ENCODE peak calls at places on chromosomes 12 and 14, in eight cellular contexts. Z, A, N, H, F, P, D and M are unnamed samples.

GRCh38 chr14:67541448-67542387 is 8.6 kb downstream of the PLEKHH1 start:
- DNase-seq in Z (peak), A (no peak), N (no peak), H (no peak), F (no peak), P (no peak), D (no peak), M (no peak)

GRCh38 chr14:104739546-104740516 is 13.1 kb upstream of the SIVA1 start:
- DNase-seq in Z (no peak), A (no peak), N (no peak), H (no peak), F (no peak), P (no peak), D (no peak), M (no peak)

GRCh38 chr12:43090981-43091380 is 461.0 kb downstream of the ADAMTS20 start:
- DNase-seq in Z (no peak), A (no peak), N (no peak), H (no peak), F (no peak), P (no peak), D (no peak), M (no peak)

GRCh38 chr12:113425960-113426453 is 3.8 kb downstream of the SDSL start:
- DNase-seq in Z (no peak), A (no peak), N (no peak), H (no peak), F (no peak), P (no peak), D (no peak), M (no peak)

GRCh38 chr14:91140672-91141071 is 26.8 kb downstream of the DGLUCY start:
- DNase-seq in Z (no peak), A (no peak), N (peak), H (no peak), F (no peak), P (no peak), D (peak), M (no peak)

GRCh38 chr14:92635031-92635430 is 113.4 kb downstream of the LGMN start:
- DNase-seq in Z (no peak), A (no peak), N (peak), H (no peak), F (no peak), P (no peak), D (no peak), M (no peak)

GRCh38 chr14:61103541-61104339 is 122.7 kb downstream of the SLC38A6 start:
- DNase-seq in Z (peak), A (no peak), N (no peak), H (no peak), F (no peak), P (peak), D (peak), M (no peak)

GRCh38 chr12:13187399-13187798 is 9.1 kb upstream of the EMP1 start:
- DNase-seq in Z (peak), A (no peak), N (no peak), H (no peak), F (no peak), P (no peak), D (no peak), M (no peak)

GRCh38 chr14:100866666-100867630 is 36.6 kb downstream of the RTL1 start:
- DNase-seq in Z (peak), A (no peak), N (no peak), H (no peak), F (no peak), P (no peak), D (no peak), M (no peak)

GRCh38 chr12:83173250-83173649 is 486.5 kb downstream of the TMTC2 start:
- DNase-seq in Z (no peak), A (no peak), N (no peak), H (no peak), F (no peak), P (no peak), D (no peak), M (no peak)

GRCh38 chr12:130382818-130383217 is 45.1 kb downstream of the PIWIL1 start:
- DNase-seq in Z (no peak), A (no peak), N (no peak), H (no peak), F (no peak), P (no peak), D (no peak), M (no peak)

GRCh38 chr12:2267624-2268477 is 215.1 kb downstream of the CACNA1C start:
- DNase-seq in Z (peak), A (no peak), N (no peak), H (no peak), F (no peak), P (no peak), D (peak), M (no peak)

GRCh38 chr12:10358131-10358530 is 31.7 kb downstream of the KLRK1 start:
- DNase-seq in Z (no peak), A (no peak), N (no peak), H (no peak), F (no peak), P (no peak), D (no peak), M (no peak)

GRCh38 chr14:33512201-33512600 is 438.7 kb downstream of the EGLN3 start:
- DNase-seq in Z (no peak), A (no peak), N (no peak), H (no peak), F (no peak), P (no peak), D (peak), M (no peak)

GRCh38 chr14:75307700-75308379 is 29.2 kb downstream of the FOS start:
- DNase-seq in Z (peak), A (peak), N (peak), H (peak), F (peak), P (peak), D (peak), M (peak)

GRCh38 chr12:56996793-56997545 is 9.4 kb downstream of the ZBTB39 start:
- DNase-seq in Z (peak), A (no peak), N (no peak), H (no peak), F (no peak), P (peak), D (no peak), M (no peak)

GRCh38 chr12:12902036-12902435 is 10.7 kb downstream of the GPRC5A start:
- DNase-seq in Z (no peak), A (no peak), N (no peak), H (no peak), F (no peak), P (no peak), D (peak), M (no peak)

GRCh38 chr12:91001306-91001705 is 3.5 kb downstream of the EPYC start:
- DNase-seq in Z (no peak), A (no peak), N (peak), H (no peak), F (no peak), P (no peak), D (no peak), M (no peak)

GRCh38 chr14:68924392-68925158 is 54.5 kb downstream of the ACTN1 start:
- DNase-seq in Z (no peak), A (no peak), N (no peak), H (no peak), F (no peak), P (no peak), D (peak), M (no peak)

GRCh38 chr14:69535230-69535848 is 39.3 kb downstream of the CCDC177 start:
- DNase-seq in Z (no peak), A (no peak), N (peak), H (no peak), F (no peak), P (no peak), D (peak), M (no peak)

GRCh38 chr14:33671556-33671955 is 279.3 kb downstream of the EGLN3 start:
- DNase-seq in Z (no peak), A (no peak), N (no peak), H (no peak), F (no peak), P (no peak), D (no peak), M (no peak)

GRCh38 chr12:48004941-48005749 is 869 bp upstream of the COL2A1 start:
- DNase-seq in Z (peak), A (no peak), N (no peak), H (no peak), F (no peak), P (no peak), D (no peak), M (no peak)

GRCh38 chr14:60724080-60724618 is at the start of gene SIX4:
- DNase-seq in Z (peak), A (no peak), N (peak), H (peak), F (no peak), P (peak), D (peak), M (no peak)

GRCh38 chr14:31194095-31194494 is 13.5 kb downstream of the HECTD1 start:
- DNase-seq in Z (no peak), A (no peak), N (no peak), H (no peak), F (no peak), P (no peak), D (peak), M (no peak)